ENCODE peak calls at places on chromosome 11, in six cellular contexts. One of them, this sample, is unnamed.

GRCh38 chr11:29773656-29774264 is 243.1 kb downstream of the KCNA4 start:
- DNase-seq in upper lobe of right lung: no peak
- DNase-seq in hypothalamus: no peak
- DNase-seq in epithelial cell of esophagus: peak
- DNase-seq in activated T-helper 1 cell treated with Interleukin-2 at 50 U/mL for 16 hours: no peak
- DNase-seq in mucosa of descending colon: no peak
- DNase-seq in this sample: peak

GRCh38 chr11:121520243-121521144 is 67.7 kb upstream of the SORL1-AS1 start:
- DNase-seq in upper lobe of right lung: no peak
- DNase-seq in hypothalamus: no peak
- DNase-seq in epithelial cell of esophagus: peak
- DNase-seq in activated T-helper 1 cell treated with Interleukin-2 at 50 U/mL for 16 hours: no peak
- DNase-seq in mucosa of descending colon: no peak
- DNase-seq in this sample: no peak

GRCh38 chr11:98793276-98793675 is 227.5 kb upstream of the CNTN5 start:
- DNase-seq in upper lobe of right lung: no peak
- DNase-seq in hypothalamus: no peak
- DNase-seq in epithelial cell of esophagus: no peak
- DNase-seq in activated T-helper 1 cell treated with Interleukin-2 at 50 U/mL for 16 hours: no peak
- DNase-seq in mucosa of descending colon: no peak
- DNase-seq in this sample: no peak

GRCh38 chr11:121557348-121557747 is 104.6 kb upstream of the SORL1-AS1 start:
- DNase-seq in upper lobe of right lung: no peak
- DNase-seq in hypothalamus: no peak
- DNase-seq in epithelial cell of esophagus: no peak
- DNase-seq in activated T-helper 1 cell treated with Interleukin-2 at 50 U/mL for 16 hours: no peak
- DNase-seq in mucosa of descending colon: no peak
- DNase-seq in this sample: no peak

GRCh38 chr11:117931971-117932370 is 2.8 kb upstream of the TMPRSS13 start:
- DNase-seq in upper lobe of right lung: no peak
- DNase-seq in hypothalamus: no peak
- DNase-seq in epithelial cell of esophagus: peak
- DNase-seq in activated T-helper 1 cell treated with Interleukin-2 at 50 U/mL for 16 hours: no peak
- DNase-seq in mucosa of descending colon: no peak
- DNase-seq in this sample: no peak

GRCh38 chr11:127789887-127790286 is 789.3 kb upstream of the KIRREL3 start:
- DNase-seq in upper lobe of right lung: no peak
- DNase-seq in hypothalamus: no peak
- DNase-seq in epithelial cell of esophagus: peak
- DNase-seq in activated T-helper 1 cell treated with Interleukin-2 at 50 U/mL for 16 hours: no peak
- DNase-seq in mucosa of descending colon: peak
- DNase-seq in this sample: no peak

GRCh38 chr11:64244107-64244506 is 2.6 kb downstream of the PPP1R14B start:
- DNase-seq in upper lobe of right lung: no peak
- DNase-seq in hypothalamus: no peak
- DNase-seq in epithelial cell of esophagus: no peak
- DNase-seq in activated T-helper 1 cell treated with Interleukin-2 at 50 U/mL for 16 hours: no peak
- DNase-seq in mucosa of descending colon: peak
- DNase-seq in this sample: no peak

GRCh38 chr11:61974766-61975631 is 7.6 kb upstream of the FTH1 start:
- DNase-seq in upper lobe of right lung: peak
- DNase-seq in hypothalamus: no peak
- DNase-seq in epithelial cell of esophagus: peak
- DNase-seq in activated T-helper 1 cell treated with Interleukin-2 at 50 U/mL for 16 hours: no peak
- DNase-seq in mucosa of descending colon: peak
- DNase-seq in this sample: no peak

GRCh38 chr11:16784671-16785070 is 46.2 kb downstream of the C11orf58 start:
- DNase-seq in upper lobe of right lung: no peak
- DNase-seq in hypothalamus: no peak
- DNase-seq in epithelial cell of esophagus: no peak
- DNase-seq in activated T-helper 1 cell treated with Interleukin-2 at 50 U/mL for 16 hours: no peak
- DNase-seq in mucosa of descending colon: no peak
- DNase-seq in this sample: no peak

GRCh38 chr11:125123947-125124633 is 12.7 kb upstream of the TMEM218 start:
- DNase-seq in upper lobe of right lung: peak
- DNase-seq in hypothalamus: no peak
- DNase-seq in epithelial cell of esophagus: peak
- DNase-seq in activated T-helper 1 cell treated with Interleukin-2 at 50 U/mL for 16 hours: no peak
- DNase-seq in mucosa of descending colon: peak
- DNase-seq in this sample: no peak

GRCh38 chr11:69880041-69880802 is 61.0 kb upstream of the FGF3 start:
- DNase-seq in upper lobe of right lung: peak
- DNase-seq in hypothalamus: no peak
- DNase-seq in epithelial cell of esophagus: no peak
- DNase-seq in activated T-helper 1 cell treated with Interleukin-2 at 50 U/mL for 16 hours: no peak
- DNase-seq in mucosa of descending colon: no peak
- DNase-seq in this sample: no peak

GRCh38 chr11:128483211-128483788 is 104.1 kb downstream of the ETS1 start:
- DNase-seq in upper lobe of right lung: no peak
- DNase-seq in hypothalamus: no peak
- DNase-seq in epithelial cell of esophagus: no peak
- DNase-seq in activated T-helper 1 cell treated with Interleukin-2 at 50 U/mL for 16 hours: no peak
- DNase-seq in mucosa of descending colon: no peak
- DNase-seq in this sample: no peak